ENCODE peak calls at places on chromosome 21, in six cellular contexts. J, A, U, T, M and F are unnamed samples.

GRCh38 chr21:42705746-42706374 is 52.4 kb downstream of the PDE9A start:
- DNase-seq in U (no peak), T (no peak), M (peak), A (no peak), J (no peak), F (no peak)

GRCh38 chr21:39350094-39351006 is 1.5 kb upstream of the HMGN1 start:
- DNase-seq in M (no peak), U (no peak), T (no peak), J (peak), A (no peak), F (no peak)

GRCh38 chr21:46372014-46372485 is 48.1 kb downstream of the PCNT start:
- DNase-seq in U (no peak), T (no peak), A (no peak), M (no peak), J (no peak), F (no peak)

GRCh38 chr21:39523398-39523797 is 71.6 kb downstream of the SH3BGR start:
- DNase-seq in J (no peak), M (no peak), U (no peak), A (no peak), T (no peak), F (no peak)

GRCh38 chr21:42317826-42318746 is 2.9 kb upstream of the TFF3 start:
- DNase-seq in J (no peak), A (no peak), T (no peak), M (no peak), U (peak), F (no peak)

GRCh38 chr21:17901458-17902092 is 82.4 kb upstream of the C21orf91 start:
- DNase-seq in J (no peak), M (no peak), A (no peak), U (no peak), T (no peak), F (no peak)

GRCh38 chr21:42057861-42058437 is 13.2 kb upstream of the UMODL1 start:
- DNase-seq in A (no peak), M (no peak), J (no peak), T (no peak), U (no peak), F (no peak)

GRCh38 chr21:15275615-15276228 is 210.9 kb upstream of the NRIP1 start:
- DNase-seq in J (no peak), T (no peak), M (no peak), U (no peak), A (no peak), F (no peak)

GRCh38 chr21:37452222-37452621 is 85.6 kb downstream of the DYRK1A start:
- DNase-seq in U (no peak), M (no peak), A (no peak), T (no peak), J (peak), F (peak)

GRCh38 chr21:17231124-17231523 is 281.7 kb upstream of the CXADR start:
- DNase-seq in J (no peak), U (no peak), A (no peak), T (no peak), M (no peak), F (no peak)

GRCh38 chr21:37367301-37367757 is 756 bp downstream of the DYRK1A start:
- DNase-seq in J (no peak), M (peak), A (no peak), T (no peak), U (no peak), F (no peak)

GRCh38 chr21:45534591-45535331 is 7.5 kb downstream of the SLC19A1 start:
- DNase-seq in U (peak), A (no peak), M (no peak), T (no peak), J (peak), F (no peak)

GRCh38 chr21:20999567-21000169 is 1.5 kb downstream of the NCAM2 start:
- DNase-seq in U (no peak), J (peak), A (peak), T (no peak), M (peak), F (peak)

GRCh38 chr21:40568756-40569155 is 278.2 kb downstream of the DSCAM start:
- DNase-seq in A (no peak), T (no peak), U (no peak), M (no peak), J (no peak), F (no peak)

GRCh38 chr21:42652527-42653491 is 612 bp upstream of the PDE9A start:
- DNase-seq in A (peak), U (no peak), T (peak), M (no peak), J (peak), F (no peak)

GRCh38 chr21:44602474-44602871 is 2.1 kb downstream of the KRTAP10-7 start:
- DNase-seq in M (no peak), U (no peak), T (no peak), J (no peak), A (no peak), F (no peak)

GRCh38 chr21:44994581-44995171 is 54.8 kb downstream of the SLX9 start:
- DNase-seq in U (no peak), J (peak), A (no peak), T (no peak), M (no peak), F (no peak)

GRCh38 chr21:38037416-38037815 is 121.2 kb upstream of the KCNJ6 start:
- DNase-seq in U (no peak), J (no peak), M (no peak), A (no peak), T (no peak), F (no peak)

GRCh38 chr21:18041012-18041411 is 203.6 kb upstream of the CHODL start:
- DNase-seq in U (no peak), M (no peak), A (peak), T (no peak), J (no peak), F (no peak)

GRCh38 chr21:45482899-45483821 is 59.1 kb downstream of the SLC19A1 start:
- DNase-seq in A (no peak), M (no peak), U (no peak), T (no peak), J (no peak), F (no peak)

GRCh38 chr21:41370840-41371697 is 9.2 kb downstream of the MX2 start:
- DNase-seq in A (no peak), T (no peak), M (no peak), U (no peak), J (no peak), F (no peak)

GRCh38 chr21:45382698-45383000 is 22.3 kb upstream of the COL18A1 start:
- DNase-seq in M (no peak), T (no peak), A (no peak), J (no peak), U (no peak), F (no peak)

GRCh38 chr21:28283652-28284490 is 708.8 kb downstream of the LTN1 start:
- DNase-seq in T (no peak), J (peak), U (no peak), M (no peak), A (no peak), F (peak)

GRCh38 chr21:33478858-33479678 is 706 bp downstream of the TMEM50B start:
- DNase-seq in T (peak), M (peak), J (peak), A (no peak), U (peak), F (no peak)

GRCh38 chr21:32523463-32523862 is 61.9 kb downstream of the TCP10L start:
- DNase-seq in T (no peak), A (no peak), J (no peak), U (no peak), M (no peak), F (no peak)

GRCh38 chr21:32412162-32412997 is at the start of gene EVA1C:
- DNase-seq in T (peak), J (peak), U (peak), A (peak), M (peak), F (no peak)

GRCh38 chr21:44702973-44703730 is 6.2 kb downstream of the KRTAP10-12 start:
- DNase-seq in T (no peak), M (no peak), U (peak), J (no peak), A (no peak), F (no peak)

GRCh38 chr21:36587388-36587787 is 107.5 kb upstream of the CLDN14 start:
- DNase-seq in A (no peak), T (no peak), J (no peak), U (no peak), M (no peak), F (no peak)

GRCh38 chr21:25560151-25560783 is 47.0 kb downstream of the MRPL39 start:
- DNase-seq in J (peak), A (no peak), T (no peak), M (no peak), U (no peak), F (no peak)

GRCh38 chr21:45630876-45631275 is 12.6 kb upstream of the PCBP3 start:
- DNase-seq in J (no peak), M (no peak), U (no peak), A (no peak), T (no peak), F (no peak)

GRCh38 chr21:34221331-34222030 is 142.3 kb upstream of the KCNE2 start:
- DNase-seq in M (no peak), U (no peak), T (no peak), J (no peak), A (no peak), F (no peak)

GRCh38 chr21:32347887-32348450 is 44.8 kb downstream of the URB1 start:
- DNase-seq in J (no peak), A (no peak), T (no peak), M (no peak), U (peak), F (no peak)

GRCh38 chr21:38766987-38767722 is 38.6 kb upstream of the ETS2 start:
- DNase-seq in J (no peak), U (no peak), T (peak), M (peak), A (no peak), F (no peak)

GRCh38 chr21:44982558-44983244 is 42.9 kb downstream of the SLX9 start:
- DNase-seq in U (no peak), J (peak), M (no peak), T (no peak), A (no peak), F (no peak)